ENCODE peak calls at places on chromosomes 13 and 19, in seven cellular contexts. One of them, this sample, is unnamed. For H3K27me3, the result is how much of the 10 kb centered on the place peaks cover.

GRCh38 chr13:101845501-101846012 is 393.1 kb downstream of the ITGBL1 start:
- DNase-seq in mammary epithelial cell: no peak
- DNase-seq in HL-60: no peak
- DNase-seq in psoas muscle: no peak
- DNase-seq in CD4-positive, alpha-beta memory T cell: no peak
- DNase-seq in H9: no peak
- DNase-seq in lower lobe of right lung: no peak
- DNase-seq in this sample: no peak

GRCh38 chr13:28566283-28566682 is 71.4 kb upstream of the FLT1 start:
- DNase-seq in psoas muscle: no peak
- DNase-seq in CD4-positive, alpha-beta memory T cell: no peak
- DNase-seq in H9: no peak
- DNase-seq in mammary epithelial cell: no peak
- DNase-seq in lower lobe of right lung: no peak
- DNase-seq in HL-60: no peak
- DNase-seq in this sample: no peak

GRCh38 chr13:34019870-34020269 is 201.9 kb downstream of the RFC3 start:
- DNase-seq in psoas muscle: no peak
- DNase-seq in CD4-positive, alpha-beta memory T cell: no peak
- DNase-seq in H9: no peak
- DNase-seq in lower lobe of right lung: no peak
- DNase-seq in HL-60: no peak
- DNase-seq in mammary epithelial cell: no peak
- DNase-seq in this sample: no peak

GRCh38 chr13:74218291-74218690 is 84.1 kb upstream of the KLF12 start:
- DNase-seq in HL-60: no peak
- DNase-seq in H9: no peak
- DNase-seq in CD4-positive, alpha-beta memory T cell: no peak
- DNase-seq in mammary epithelial cell: no peak
- DNase-seq in psoas muscle: no peak
- DNase-seq in lower lobe of right lung: no peak
- DNase-seq in this sample: no peak

GRCh38 chr19:12295191-12295590 is 508 bp upstream of the ZNF44 start:
- DNase-seq in mammary epithelial cell: no peak
- DNase-seq in HL-60: no peak
- DNase-seq in lower lobe of right lung: no peak
- DNase-seq in psoas muscle: no peak
- DNase-seq in H9: no peak
- DNase-seq in CD4-positive, alpha-beta memory T cell: no peak
- DNase-seq in this sample: no peak

GRCh38 chr13:109858319-109858718 is 71.9 kb upstream of the IRS2 start:
- DNase-seq in HL-60: no peak
- DNase-seq in psoas muscle: no peak
- DNase-seq in H9: no peak
- DNase-seq in CD4-positive, alpha-beta memory T cell: no peak
- DNase-seq in mammary epithelial cell: peak
- DNase-seq in lower lobe of right lung: no peak
- DNase-seq in this sample: no peak

GRCh38 chr13:81773263-81773662 is 1432.3 kb upstream of the SPRY2 start:
- DNase-seq in CD4-positive, alpha-beta memory T cell: no peak
- DNase-seq in H9: no peak
- DNase-seq in HL-60: no peak
- DNase-seq in lower lobe of right lung: no peak
- DNase-seq in mammary epithelial cell: no peak
- DNase-seq in psoas muscle: no peak
- DNase-seq in this sample: no peak

GRCh38 chr13:40116008-40116407 is 460.5 kb downstream of the COG6 start:
- DNase-seq in H9: no peak
- DNase-seq in CD4-positive, alpha-beta memory T cell: peak
- DNase-seq in psoas muscle: no peak
- DNase-seq in lower lobe of right lung: no peak
- DNase-seq in HL-60: no peak
- DNase-seq in mammary epithelial cell: peak
- DNase-seq in this sample: no peak

GRCh38 chr13:72686766-72687165 is 40.7 kb downstream of the MZT1 start:
- DNase-seq in lower lobe of right lung: no peak
- DNase-seq in psoas muscle: no peak
- DNase-seq in CD4-positive, alpha-beta memory T cell: no peak
- DNase-seq in HL-60: no peak
- DNase-seq in H9: no peak
- DNase-seq in mammary epithelial cell: no peak
- DNase-seq in this sample: no peak

GRCh38 chr13:40376296-40376849 is 290.1 kb downstream of the FOXO1 start:
- DNase-seq in mammary epithelial cell: no peak
- DNase-seq in H9: no peak
- DNase-seq in psoas muscle: no peak
- DNase-seq in HL-60: no peak
- DNase-seq in CD4-positive, alpha-beta memory T cell: no peak
- DNase-seq in lower lobe of right lung: no peak
- DNase-seq in this sample: no peak

GRCh38 chr13:24261566-24261965 is 47.8 kb upstream of the C1QTNF9 start:
- DNase-seq in psoas muscle: no peak
- DNase-seq in CD4-positive, alpha-beta memory T cell: peak
- DNase-seq in HL-60: no peak
- DNase-seq in mammary epithelial cell: no peak
- DNase-seq in H9: no peak
- DNase-seq in lower lobe of right lung: no peak
- DNase-seq in this sample: no peak

GRCh38 chr19:54464624-54465266 is 1.2 kb upstream of the LENG9 start:
- DNase-seq in CD4-positive, alpha-beta memory T cell: peak
- DNase-seq in mammary epithelial cell: peak
- DNase-seq in HL-60: no peak
- DNase-seq in H9: peak
- DNase-seq in lower lobe of right lung: peak
- DNase-seq in psoas muscle: peak
- DNase-seq in this sample: peak

GRCh38 chr13:44921931-44922758 is 67.1 kb downstream of the NUFIP1 start:
- DNase-seq in H9: no peak
- DNase-seq in HL-60: no peak
- DNase-seq in lower lobe of right lung: no peak
- DNase-seq in psoas muscle: peak
- DNase-seq in mammary epithelial cell: peak
- DNase-seq in CD4-positive, alpha-beta memory T cell: no peak
- DNase-seq in this sample: no peak

GRCh38 chr19:55625004-55625326 is 599 bp upstream of the ZNF784 start:
- DNase-seq in lower lobe of right lung: no peak
- DNase-seq in mammary epithelial cell: no peak
- DNase-seq in psoas muscle: no peak
- DNase-seq in HL-60: no peak
- DNase-seq in H9: no peak
- DNase-seq in CD4-positive, alpha-beta memory T cell: no peak
- DNase-seq in this sample: no peak

GRCh38 chr19:55624109-55625003 is at the start of gene ZNF784:
- DNase-seq in mammary epithelial cell: peak
- DNase-seq in lower lobe of right lung: peak
- DNase-seq in psoas muscle: peak
- DNase-seq in HL-60: peak
- DNase-seq in CD4-positive, alpha-beta memory T cell: peak
- DNase-seq in H9: peak
- DNase-seq in this sample: peak

GRCh38 chr19:55621673-55622231 is 2.6 kb downstream of the ZNF784 start:
- DNase-seq in CD4-positive, alpha-beta memory T cell: no peak
- DNase-seq in lower lobe of right lung: no peak
- DNase-seq in mammary epithelial cell: no peak
- DNase-seq in HL-60: no peak
- DNase-seq in psoas muscle: peak
- DNase-seq in H9: no peak
- DNase-seq in this sample: no peak

GRCh38 chr19:55622242-55622969 is 2.0 kb downstream of the ZNF784 start:
- DNase-seq in H9: no peak
- DNase-seq in HL-60: no peak
- DNase-seq in psoas muscle: peak
- DNase-seq in CD4-positive, alpha-beta memory T cell: peak
- DNase-seq in lower lobe of right lung: no peak
- DNase-seq in mammary epithelial cell: no peak
- DNase-seq in this sample: no peak

DNA sequence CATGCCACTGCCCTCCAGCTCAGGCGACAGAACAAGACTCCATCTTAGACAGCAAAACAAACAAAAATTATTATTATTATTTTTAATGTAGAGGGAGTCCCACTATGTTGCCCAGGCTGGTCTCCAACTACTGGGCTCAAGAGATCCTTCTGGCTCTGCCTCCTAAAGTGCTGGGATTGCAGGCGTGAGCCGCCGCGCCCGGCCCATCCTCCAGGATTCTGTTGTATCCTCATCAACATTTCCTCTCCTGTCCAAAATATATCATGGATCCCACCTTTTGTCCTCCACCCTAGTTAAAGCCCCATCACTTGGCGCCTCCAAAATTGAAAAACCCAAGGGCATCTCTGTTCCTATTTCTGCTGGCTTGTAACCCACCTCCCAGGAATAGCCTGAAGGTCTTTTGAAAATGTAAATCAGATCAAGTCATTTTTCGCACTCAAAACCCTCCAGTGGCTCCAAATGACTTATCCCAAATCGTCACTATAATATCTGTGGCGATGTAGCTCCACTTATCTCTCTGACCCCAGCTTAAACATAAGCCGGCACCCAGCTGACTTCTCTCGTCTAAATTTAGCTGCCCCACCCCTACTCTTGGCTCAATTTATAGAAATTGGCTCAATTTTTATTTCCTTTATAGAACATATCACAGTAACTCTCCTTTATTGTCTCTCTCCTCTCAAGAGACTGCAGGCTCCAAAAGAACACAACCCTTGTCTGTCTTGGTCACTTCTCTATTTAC is 1.1 kb downstream of the ZNF784 start:
- DNase-seq in lower lobe of right lung: no peak
- DNase-seq in HL-60: no peak
- DNase-seq in CD4-positive, alpha-beta memory T cell: peak
- DNase-seq in psoas muscle: no peak
- DNase-seq in H9: no peak
- DNase-seq in mammary epithelial cell: no peak
- DNase-seq in this sample: no peak
- H3K27ac ChIP-seq in lower lobe of right lung: peak
- H3K27ac ChIP-seq in HL-60: peak
- H3K27ac ChIP-seq in CD4-positive, alpha-beta memory T cell: peak
- H3K27ac ChIP-seq in psoas muscle: peak
- H3K27ac ChIP-seq in H9: no peak
- H3K27ac ChIP-seq in mammary epithelial cell: no peak
- H3K27ac ChIP-seq in this sample: no peak

DNA sequence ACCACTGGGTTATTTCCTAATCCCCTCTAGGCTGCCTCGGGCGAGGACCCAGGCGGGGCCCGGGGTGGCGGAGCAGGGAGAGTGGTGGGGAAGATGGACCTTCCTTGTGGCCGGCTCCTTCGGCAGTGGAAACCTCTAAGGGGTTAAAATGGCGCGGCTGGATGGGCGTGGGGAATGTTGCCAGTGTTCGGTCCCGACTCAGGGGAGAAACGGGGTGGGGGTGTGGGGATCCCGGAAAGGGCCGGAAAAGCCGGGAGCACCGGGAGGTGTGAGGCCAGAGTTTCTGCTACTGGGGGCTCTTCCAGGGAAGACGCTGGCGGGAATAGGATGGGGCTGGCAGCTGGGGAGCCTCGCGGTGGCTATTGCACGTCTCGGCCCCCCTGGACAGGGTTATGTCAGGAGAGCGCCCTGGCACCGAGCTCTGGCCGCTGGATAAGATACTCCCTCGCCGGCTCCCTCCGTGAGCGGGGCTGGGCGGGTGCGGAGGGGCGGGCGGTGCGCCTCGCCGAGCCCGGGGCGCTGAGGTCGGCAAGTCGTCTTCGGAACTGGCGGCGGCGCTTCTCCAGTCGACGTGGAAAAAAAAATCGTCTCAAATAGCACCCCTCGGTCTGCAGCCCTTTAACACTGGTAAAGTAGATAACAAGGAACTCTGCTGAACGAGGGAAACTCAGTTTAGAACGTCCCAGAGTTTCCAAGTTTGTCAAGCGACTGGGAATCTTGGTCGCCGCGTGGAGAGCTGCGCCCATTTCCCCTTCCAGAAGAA is 114.9 kb downstream of the KCNRG start:
- DNase-seq in psoas muscle: peak
- DNase-seq in lower lobe of right lung: peak
- DNase-seq in HL-60: no peak
- DNase-seq in H9: peak
- DNase-seq in mammary epithelial cell: no peak
- DNase-seq in CD4-positive, alpha-beta memory T cell: peak
- DNase-seq in this sample: peak
- H3K27me3 ChIP-seq in psoas muscle: under half
- H3K27me3 ChIP-seq in lower lobe of right lung: half or more
- H3K27me3 ChIP-seq in HL-60: under half
- H3K27me3 ChIP-seq in H9: half or more
- H3K27me3 ChIP-seq in mammary epithelial cell: under half
- H3K27me3 ChIP-seq in CD4-positive, alpha-beta memory T cell: under half
- H3K27me3 ChIP-seq in this sample: half or more

GRCh38 chr19:4367336-4367723 is 24.0 kb downstream of the MPND start:
- DNase-seq in lower lobe of right lung: no peak
- DNase-seq in CD4-positive, alpha-beta memory T cell: no peak
- DNase-seq in mammary epithelial cell: no peak
- DNase-seq in HL-60: no peak
- DNase-seq in psoas muscle: no peak
- DNase-seq in H9: no peak
- DNase-seq in this sample: no peak

GRCh38 chr19:4366666-4367335 is 23.4 kb downstream of the MPND start:
- DNase-seq in H9: no peak
- DNase-seq in mammary epithelial cell: no peak
- DNase-seq in HL-60: no peak
- DNase-seq in lower lobe of right lung: no peak
- DNase-seq in psoas muscle: no peak
- DNase-seq in CD4-positive, alpha-beta memory T cell: no peak
- DNase-seq in this sample: no peak

GRCh38 chr19:4368128-4368820 is 24.9 kb downstream of the MPND start:
- DNase-seq in H9: no peak
- DNase-seq in HL-60: no peak
- DNase-seq in psoas muscle: peak
- DNase-seq in lower lobe of right lung: peak
- DNase-seq in mammary epithelial cell: peak
- DNase-seq in CD4-positive, alpha-beta memory T cell: peak
- DNase-seq in this sample: no peak

GRCh38 chr19:4369109-4369887 is 25.9 kb downstream of the MPND start:
- DNase-seq in psoas muscle: peak
- DNase-seq in HL-60: peak
- DNase-seq in lower lobe of right lung: peak
- DNase-seq in mammary epithelial cell: peak
- DNase-seq in CD4-positive, alpha-beta memory T cell: peak
- DNase-seq in H9: peak
- DNase-seq in this sample: peak

GRCh38 chr19:4367781-4368127 is 24.4 kb downstream of the MPND start:
- DNase-seq in psoas muscle: no peak
- DNase-seq in CD4-positive, alpha-beta memory T cell: no peak
- DNase-seq in mammary epithelial cell: no peak
- DNase-seq in HL-60: no peak
- DNase-seq in lower lobe of right lung: peak
- DNase-seq in H9: no peak
- DNase-seq in this sample: no peak
- H3K27ac ChIP-seq in psoas muscle: peak
- H3K27ac ChIP-seq in CD4-positive, alpha-beta memory T cell: peak
- H3K27ac ChIP-seq in mammary epithelial cell: peak
- H3K27ac ChIP-seq in HL-60: no peak
- H3K27ac ChIP-seq in lower lobe of right lung: peak
- H3K27ac ChIP-seq in H9: no peak
- H3K27ac ChIP-seq in this sample: no peak

DNA sequence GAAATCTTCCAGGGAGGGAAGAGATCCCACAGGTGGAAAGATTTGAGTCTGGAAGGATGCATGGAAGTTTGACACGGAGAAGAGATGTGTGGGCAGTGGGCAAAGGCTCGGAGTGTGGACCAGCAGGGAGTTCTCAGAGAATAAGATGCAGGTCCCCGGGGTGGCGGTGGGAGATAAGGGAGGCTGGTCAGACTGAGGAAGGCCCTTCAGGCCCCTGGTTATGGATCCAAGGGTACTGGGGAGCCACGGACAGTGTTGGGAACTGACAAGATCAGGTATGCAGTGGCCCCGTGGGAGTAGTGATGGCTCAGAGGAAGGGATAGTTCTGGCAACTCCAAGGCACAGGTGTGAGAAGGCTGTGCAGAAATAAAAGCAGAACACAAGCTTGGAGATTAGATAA is 2.5 kb downstream of the CAMSAP3 start:
- DNase-seq in lower lobe of right lung: no peak
- DNase-seq in CD4-positive, alpha-beta memory T cell: no peak
- DNase-seq in mammary epithelial cell: no peak
- DNase-seq in psoas muscle: no peak
- DNase-seq in HL-60: no peak
- DNase-seq in H9: no peak
- DNase-seq in this sample: no peak
- H3K27me3 ChIP-seq in lower lobe of right lung: under half
- H3K27me3 ChIP-seq in CD4-positive, alpha-beta memory T cell: under half
- H3K27me3 ChIP-seq in mammary epithelial cell: under half
- H3K27me3 ChIP-seq in psoas muscle: under half
- H3K27me3 ChIP-seq in HL-60: under half
- H3K27me3 ChIP-seq in H9: under half
- H3K27me3 ChIP-seq in this sample: under half

This sample was measured in CD4-positive, alpha-beta T cell.